ENCODE peak calls at places on chromosome 21, in five cellular contexts. O is sigmoid colon, P is upper lobe of right lung, Z is SJSA1, D is transverse colon. J is an unnamed sample. For H3K9me3, the result is how much of the 10 kb centered on the place peaks cover.

GRCh38 chr21:21968810-21969588 is 970.8 kb downstream of the NCAM2 start:
- DNase-seq in P (no peak), O (no peak), Z (no peak), D (no peak), J (no peak)

GRCh38 chr21:33189237-33189636 is 40.5 kb upstream of the IFNAR2 start:
- DNase-seq in O (no peak), D (no peak), Z (no peak), P (no peak), J (no peak)

GRCh38 chr21:44761747-44762208 is 39.8 kb downstream of the UBE2G2 start:
- DNase-seq in D (peak), O (no peak), Z (no peak), P (no peak), J (no peak)

GRCh38 chr21:45981641-45982255 is at the start of gene COL6A1:
- DNase-seq in D (peak), Z (peak), P (peak), O (peak), J (no peak)

GRCh38 chr21:31893841-31894240 is 21.0 kb downstream of the HUNK start:
- DNase-seq in Z (peak), O (no peak), P (no peak), D (no peak), J (no peak)

GRCh38 chr21:40179167-40179566 is 311.9 kb downstream of the PCP4 start:
- DNase-seq in O (no peak), P (no peak), D (no peak), Z (no peak), J (no peak)

GRCh38 chr21:33080776-33081175 is 10.8 kb downstream of the OLIG1 start:
- DNase-seq in P (no peak), Z (no peak), O (no peak), D (no peak), J (no peak)

GRCh38 chr21:45309069-45309521 is 21.4 kb upstream of the POFUT2 start:
- DNase-seq in P (peak), O (peak), Z (peak), D (peak), J (no peak)

GRCh38 chr21:18666725-18667124 is 263.1 kb upstream of the TMPRSS15 start:
- DNase-seq in P (no peak), D (no peak), O (no peak), Z (no peak), J (no peak)

GRCh38 chr21:45128613-45129226 is 54.3 kb downstream of the ADARB1 start:
- DNase-seq in D (peak), O (peak), P (peak), Z (peak), J (peak)

GRCh38 chr21:15826147-15826780 is 96.5 kb downstream of the USP25 start:
- DNase-seq in O (no peak), Z (no peak), P (no peak), D (peak), J (no peak)

GRCh38 chr21:39096754-39097153 is 86.5 kb downstream of the PSMG1 start:
- DNase-seq in O (no peak), P (no peak), D (no peak), Z (no peak), J (no peak)

GRCh38 chr21:15894596-15894995 is 164.8 kb downstream of the USP25 start:
- DNase-seq in Z (peak), O (no peak), P (no peak), D (no peak), J (no peak)

GRCh38 chr21:15809818-15810217 is 80.0 kb downstream of the USP25 start:
- DNase-seq in P (no peak), Z (no peak), O (no peak), D (no peak), J (no peak)

GRCh38 chr21:30882907-30883597 is 1.7 kb upstream of the KRTAP11-1 start:
- DNase-seq in P (no peak), O (no peak), Z (no peak), D (no peak), J (no peak)

GRCh38 chr21:30880914-30881313 is 466 bp downstream of the KRTAP11-1 start:
- DNase-seq in P (no peak), D (no peak), Z (no peak), O (no peak), J (no peak)

GRCh38 chr21:30881480-30881879 is at the start of gene KRTAP11-1:
- DNase-seq in O (no peak), D (no peak), Z (no peak), P (no peak), J (no peak)
- H3K9me3 ChIP-seq in O (under half), D (under half), Z (under half), P (under half), J (under half)

GRCh38 chr21:29940993-29941392 is 1.2 kb upstream of the GRIK1 start:
- DNase-seq in Z (no peak), D (no peak), P (no peak), O (no peak), J (no peak)

GRCh38 chr21:29942033-29942432 is 2.2 kb upstream of the GRIK1 start:
- DNase-seq in Z (no peak), P (no peak), D (no peak), O (no peak), J (no peak)

GRCh38 chr21:29943885-29944284 is 4.1 kb upstream of the GRIK1 start:
- DNase-seq in Z (no peak), D (no peak), P (no peak), O (no peak), J (no peak)

GRCh38 chr21:29938968-29939858 is 583 bp downstream of the GRIK1 start:
- DNase-seq in P (no peak), O (peak), Z (no peak), D (no peak), J (no peak)

DNA sequence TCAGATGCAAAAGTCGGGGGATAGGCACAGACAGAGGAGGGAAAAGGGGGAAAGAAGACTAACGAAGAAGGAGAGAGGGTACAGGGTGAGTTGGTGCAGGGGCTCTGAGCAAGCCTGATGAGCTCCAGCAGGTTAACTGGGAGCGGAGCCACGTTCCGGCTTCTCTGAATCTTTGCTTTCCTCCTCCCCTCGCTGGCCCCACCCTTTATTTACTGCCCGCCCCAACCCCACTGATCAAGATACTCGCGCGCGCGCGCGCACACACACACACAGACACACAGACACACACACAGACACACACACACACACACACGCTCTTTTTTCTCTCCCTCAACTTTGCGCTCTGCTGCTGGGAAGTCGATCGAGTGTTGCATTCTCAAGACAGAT is at the start of gene GRIK1:
- DNase-seq in Z (no peak), P (no peak), D (no peak), O (no peak), J (no peak)
- H3K4me3 ChIP-seq in Z (no peak), P (no peak), D (no peak), O (no peak), J (no peak)

GRCh38 chr21:37153935-37154350 is 80.9 kb downstream of the TTC3 start:
- DNase-seq in O (peak), Z (no peak), D (peak), P (no peak), J (no peak)

GRCh38 chr21:37149411-37149810 is 76.4 kb downstream of the TTC3 start:
- DNase-seq in Z (no peak), D (no peak), O (no peak), P (no peak), J (no peak)

GRCh38 chr21:37157938-37158337 is 84.9 kb downstream of the TTC3 start:
- DNase-seq in D (no peak), O (no peak), P (no peak), Z (no peak), J (no peak)

GRCh38 chr21:37155216-37155615 is 82.2 kb downstream of the TTC3 start:
- DNase-seq in Z (peak), O (no peak), P (no peak), D (no peak), J (no peak)

GRCh38 chr21:37153193-37153934 is 80.3 kb downstream of the TTC3 start:
- DNase-seq in P (no peak), O (no peak), D (peak), Z (peak), J (no peak)
- H3K27ac ChIP-seq in P (peak), O (no peak), D (peak), Z (peak), J (no peak)

GRCh38 chr21:9774347-9774746 is 747.0 kb upstream of the TPTE start:
- DNase-seq in P (no peak), D (no peak), Z (no peak), O (no peak), J (no peak)
- H3K9me3 ChIP-seq in P (under half), D (under half), Z (under half), O (under half), J (under half)

GRCh38 chr21:43743934-43744333 is 25.0 kb downstream of the PDXK start:
- DNase-seq in Z (no peak), D (no peak), O (no peak), P (no peak), J (no peak)

GRCh38 chr21:43748622-43749021 is 27.5 kb downstream of the CSTB start:
- DNase-seq in Z (no peak), O (no peak), D (no peak), P (no peak), J (no peak)

GRCh38 chr21:43745772-43746517 is 27.0 kb downstream of the PDXK start:
- DNase-seq in P (no peak), O (no peak), D (no peak), Z (no peak), J (no peak)

GRCh38 chr21:43741425-43742096 is 22.6 kb downstream of the PDXK start:
- DNase-seq in P (no peak), Z (no peak), D (no peak), O (no peak), J (no peak)

GRCh38 chr21:43744725-43745124 is 25.8 kb downstream of the PDXK start:
- DNase-seq in O (no peak), Z (no peak), P (no peak), D (no peak), J (no peak)
- H3K4me3 ChIP-seq in O (no peak), Z (no peak), P (no peak), D (no peak), J (no peak)

GRCh38 chr21:34996304-34997081 is 52.6 kb downstream of the RUNX1 start:
- DNase-seq in Z (no peak), D (no peak), O (peak), P (peak), J (no peak)
- H3K27ac ChIP-seq in Z (no peak), D (no peak), O (no peak), P (peak), J (no peak)

GRCh38 chr21:8997011-8997440 is 1524.4 kb upstream of the TPTE start:
- DNase-seq in D (no peak), P (no peak), Z (no peak), O (no peak), J (no peak)
- H3K9me3 ChIP-seq in D (under half), P (under half), Z (under half), O (under half), J (under half)

DNA sequence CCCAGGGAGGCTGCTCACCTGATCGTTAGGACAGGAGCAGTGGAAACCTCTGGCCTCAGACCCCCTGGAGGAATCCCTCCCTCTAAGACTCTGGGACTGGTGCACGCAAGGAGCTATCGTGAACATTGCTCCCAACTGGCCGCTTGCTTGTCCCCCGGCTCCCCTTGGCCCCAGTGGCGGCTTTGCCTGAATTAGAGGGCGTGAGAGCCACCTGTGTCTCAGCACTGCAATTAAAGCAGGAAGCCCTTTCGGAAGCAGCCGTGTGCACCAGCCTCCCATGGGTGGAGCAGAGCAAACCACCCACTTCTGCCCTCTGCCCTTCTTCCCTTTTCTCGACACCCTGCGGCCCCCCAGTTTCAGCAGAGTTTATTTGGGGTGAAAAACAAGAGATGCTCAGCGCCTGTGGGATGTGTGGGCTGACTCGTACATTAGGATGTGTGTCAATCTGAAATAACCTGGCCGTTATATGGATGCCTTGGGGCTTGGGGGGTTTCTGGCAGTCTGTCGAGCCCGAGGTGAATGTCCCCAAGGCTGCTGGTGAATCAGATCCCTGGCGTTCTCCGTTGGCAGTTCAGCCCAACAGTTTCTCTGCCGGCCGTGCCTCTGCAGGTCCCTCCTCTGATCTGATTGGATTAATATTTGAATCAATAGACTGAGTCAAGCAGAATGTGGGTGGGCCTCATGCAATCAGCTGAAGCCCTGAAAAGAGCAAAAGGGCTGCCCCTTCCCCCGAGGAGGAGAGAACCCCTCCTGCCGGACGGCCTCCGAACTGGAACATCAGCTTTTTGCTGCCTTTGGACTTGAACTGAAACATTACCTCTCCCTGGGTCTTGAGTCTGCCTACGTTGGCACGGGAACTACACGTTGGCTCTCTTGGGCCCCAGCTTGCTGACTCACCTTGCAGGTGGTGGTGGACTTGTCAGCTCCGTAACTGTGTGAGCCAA is 7.3 kb upstream of the UMODL1 start:
- DNase-seq in D (peak), O (no peak), Z (no peak), P (no peak), J (peak)
- H3K4me3 ChIP-seq in D (no peak), O (no peak), Z (no peak), P (peak), J (peak)

GRCh38 chr21:35265170-35265877 is 216.2 kb upstream of the RUNX1 start:
- DNase-seq in D (no peak), P (no peak), O (no peak), Z (peak), J (no peak)
- H3K27ac ChIP-seq in D (no peak), P (no peak), O (no peak), Z (peak), J (no peak)